ENCODE peak calls at places on chromosomes 4 and X, in five cellular contexts. One of them, this sample, is unnamed.

GRCh38 chr4:110748071-110748470 is 125.2 kb upstream of the PITX2 start:
- DNase-seq in central memory CD4-positive, alpha-beta T cell: no peak
- DNase-seq in astrocyte of the spinal cord: no peak
- DNase-seq in body of pancreas: no peak
- DNase-seq in epithelial cell of esophagus: no peak
- DNase-seq in this sample: no peak

GRCh38 chr4:7824218-7824617 is 115.4 kb downstream of the AFAP1 start:
- DNase-seq in central memory CD4-positive, alpha-beta T cell: no peak
- DNase-seq in astrocyte of the spinal cord: peak; percentile 71
- DNase-seq in body of pancreas: no peak
- DNase-seq in epithelial cell of esophagus: no peak
- DNase-seq in this sample: no peak

GRCh38 chr4:185811509-185812364 is at the start of gene SORBS2:
- DNase-seq in central memory CD4-positive, alpha-beta T cell: no peak
- DNase-seq in astrocyte of the spinal cord: peak; percentile 72
- DNase-seq in body of pancreas: peak; percentile 88
- DNase-seq in epithelial cell of esophagus: peak; percentile 81
- DNase-seq in this sample: peak; percentile 71

GRCh38 chr4:20598626-20599025 is 101.6 kb upstream of the PACRGL start:
- DNase-seq in central memory CD4-positive, alpha-beta T cell: no peak
- DNase-seq in astrocyte of the spinal cord: no peak
- DNase-seq in body of pancreas: no peak
- DNase-seq in epithelial cell of esophagus: no peak
- DNase-seq in this sample: no peak

GRCh38 chrX:8520791-8521190 is 56.2 kb downstream of the VCX3B start:
- DNase-seq in central memory CD4-positive, alpha-beta T cell: no peak
- DNase-seq in astrocyte of the spinal cord: peak; percentile 10
- DNase-seq in body of pancreas: no peak
- DNase-seq in epithelial cell of esophagus: peak; percentile 22
- DNase-seq in this sample: no peak

GRCh38 chr4:99614491-99614890 is 39.9 kb downstream of the MTTP start:
- DNase-seq in central memory CD4-positive, alpha-beta T cell: no peak
- DNase-seq in astrocyte of the spinal cord: no peak
- DNase-seq in body of pancreas: no peak
- DNase-seq in epithelial cell of esophagus: no peak
- DNase-seq in this sample: peak; percentile 53

GRCh38 chr4:26083987-26084386 is 170.0 kb downstream of the SMIM20 start:
- DNase-seq in central memory CD4-positive, alpha-beta T cell: no peak
- DNase-seq in astrocyte of the spinal cord: peak; percentile 89
- DNase-seq in body of pancreas: no peak
- DNase-seq in epithelial cell of esophagus: peak; percentile 90
- DNase-seq in this sample: peak; percentile 61

GRCh38 chr4:98519268-98519993 is 139.0 kb downstream of the TSPAN5 start:
- DNase-seq in central memory CD4-positive, alpha-beta T cell: no peak
- DNase-seq in astrocyte of the spinal cord: peak; percentile 75
- DNase-seq in body of pancreas: no peak
- DNase-seq in epithelial cell of esophagus: no peak
- DNase-seq in this sample: no peak

GRCh38 chr4:23337292-23337691 is 552.6 kb downstream of the PPARGC1A start:
- DNase-seq in central memory CD4-positive, alpha-beta T cell: no peak
- DNase-seq in astrocyte of the spinal cord: no peak
- DNase-seq in body of pancreas: no peak
- DNase-seq in epithelial cell of esophagus: no peak
- DNase-seq in this sample: no peak

GRCh38 chrX:46739736-46740135 is 19.2 kb downstream of the SLC9A7 start:
- DNase-seq in central memory CD4-positive, alpha-beta T cell: no peak
- DNase-seq in astrocyte of the spinal cord: no peak
- DNase-seq in body of pancreas: no peak
- DNase-seq in epithelial cell of esophagus: no peak
- DNase-seq in this sample: no peak

GRCh38 chrX:12988797-12989196 is 13.9 kb downstream of the TMSB4X start:
- DNase-seq in central memory CD4-positive, alpha-beta T cell: no peak
- DNase-seq in astrocyte of the spinal cord: peak; percentile 65
- DNase-seq in body of pancreas: peak; percentile 72
- DNase-seq in epithelial cell of esophagus: peak; percentile 78
- DNase-seq in this sample: peak; percentile 71

GRCh38 chrX:50635811-50636365 is 165.3 kb upstream of the DGKK start:
- DNase-seq in central memory CD4-positive, alpha-beta T cell: no peak
- DNase-seq in astrocyte of the spinal cord: no peak
- DNase-seq in body of pancreas: no peak
- DNase-seq in epithelial cell of esophagus: peak; percentile 76
- DNase-seq in this sample: no peak

GRCh38 chr4:2296621-2297601 is 35.0 kb upstream of the MXD4 start:
- DNase-seq in central memory CD4-positive, alpha-beta T cell: no peak
- DNase-seq in astrocyte of the spinal cord: no peak
- DNase-seq in body of pancreas: peak; percentile 30
- DNase-seq in epithelial cell of esophagus: no peak
- DNase-seq in this sample: no peak

GRCh38 chr4:85180533-85180932 is 214.0 kb upstream of the WDFY3 start:
- DNase-seq in central memory CD4-positive, alpha-beta T cell: no peak
- DNase-seq in astrocyte of the spinal cord: no peak
- DNase-seq in body of pancreas: no peak
- DNase-seq in epithelial cell of esophagus: no peak
- DNase-seq in this sample: no peak

GRCh38 chr4:183165371-183165770 is 66.3 kb downstream of the WWC2 start:
- DNase-seq in central memory CD4-positive, alpha-beta T cell: no peak
- DNase-seq in astrocyte of the spinal cord: no peak
- DNase-seq in body of pancreas: no peak
- DNase-seq in epithelial cell of esophagus: no peak
- DNase-seq in this sample: no peak

GRCh38 chr4:38166082-38166481 is 205.9 kb downstream of the PTTG2 start:
- DNase-seq in central memory CD4-positive, alpha-beta T cell: no peak
- DNase-seq in astrocyte of the spinal cord: no peak
- DNase-seq in body of pancreas: no peak
- DNase-seq in epithelial cell of esophagus: no peak
- DNase-seq in this sample: no peak

GRCh38 chr4:183324619-183325018 is 2.4 kb upstream of the CLDN24 start:
- DNase-seq in central memory CD4-positive, alpha-beta T cell: no peak
- DNase-seq in astrocyte of the spinal cord: no peak
- DNase-seq in body of pancreas: no peak
- DNase-seq in epithelial cell of esophagus: no peak
- DNase-seq in this sample: no peak

GRCh38 chrX:107677501-107677901 is 49.2 kb downstream of the PRPS1 start:
- DNase-seq in central memory CD4-positive, alpha-beta T cell: no peak
- DNase-seq in astrocyte of the spinal cord: peak; percentile 69
- DNase-seq in body of pancreas: no peak
- DNase-seq in epithelial cell of esophagus: peak; percentile 18
- DNase-seq in this sample: no peak

GRCh38 chrX:2819345-2820130 is 9.2 kb upstream of the GYG2 start:
- DNase-seq in central memory CD4-positive, alpha-beta T cell: no peak
- DNase-seq in astrocyte of the spinal cord: peak; percentile 15
- DNase-seq in body of pancreas: peak; percentile 42
- DNase-seq in epithelial cell of esophagus: peak; percentile 27
- DNase-seq in this sample: peak; percentile 15

GRCh38 chr4:31366041-31366440 is 645.9 kb downstream of the PCDH7 start:
- DNase-seq in central memory CD4-positive, alpha-beta T cell: no peak
- DNase-seq in astrocyte of the spinal cord: peak; percentile 12
- DNase-seq in body of pancreas: no peak
- DNase-seq in epithelial cell of esophagus: peak; percentile 66
- DNase-seq in this sample: no peak

GRCh38 chr4:2320746-2321145 is 58.8 kb upstream of the MXD4 start:
- DNase-seq in central memory CD4-positive, alpha-beta T cell: no peak
- DNase-seq in astrocyte of the spinal cord: no peak
- DNase-seq in body of pancreas: no peak
- DNase-seq in epithelial cell of esophagus: no peak
- DNase-seq in this sample: no peak

GRCh38 chr4:16794816-16795445 is 103.5 kb downstream of the LDB2 start:
- DNase-seq in central memory CD4-positive, alpha-beta T cell: no peak
- DNase-seq in astrocyte of the spinal cord: peak; percentile 63
- DNase-seq in body of pancreas: peak; percentile 64
- DNase-seq in epithelial cell of esophagus: peak; percentile 4
- DNase-seq in this sample: no peak

GRCh38 chr4:18020671-18021469 is 685 bp downstream of the LCORL start:
- DNase-seq in central memory CD4-positive, alpha-beta T cell: peak; percentile 28
- DNase-seq in astrocyte of the spinal cord: peak; percentile 85
- DNase-seq in body of pancreas: peak; percentile 56
- DNase-seq in epithelial cell of esophagus: peak; percentile 67
- DNase-seq in this sample: peak; percentile 51

GRCh38 chrX:132809581-132809980 is 148.8 kb downstream of the HS6ST2 start:
- DNase-seq in central memory CD4-positive, alpha-beta T cell: no peak
- DNase-seq in astrocyte of the spinal cord: no peak
- DNase-seq in body of pancreas: no peak
- DNase-seq in epithelial cell of esophagus: peak; percentile 1
- DNase-seq in this sample: no peak

This sample was measured in small intestine.